ENCODE peak calls at places on chromosome 6, in ten cellular contexts. O is BJ, L is cardiac fibroblast, K is H1, T is AG09309, S is mucosa of descending colon, W is uterus, I is spleen, G is brain microvascular endothelial cell, Q is MM.1S. V is an unnamed sample.

GRCh38 chr6:130222775-130223174 is at the start of gene SAMD3:
- DNase-seq in O (no peak), G (no peak), S (no peak), W (no peak), Q (no peak), I (no peak), K (no peak), L (no peak), T (no peak), V (no peak)

GRCh38 chr6:122059918-122060317 is 339.5 kb upstream of the HSF2 start:
- DNase-seq in T (no peak), K (no peak), W (no peak), Q (no peak), I (no peak), L (no peak), G (no peak), O (no peak), S (no peak), V (no peak)

GRCh38 chr6:43990627-43991619 is 136.3 kb downstream of the MRPL14 start:
- DNase-seq in W (peak), T (no peak), I (no peak), L (peak), G (no peak), Q (no peak), S (peak), K (no peak), O (no peak), V (peak)

GRCh38 chr6:112408522-112408921 is 61.4 kb downstream of the RFPL4B start:
- DNase-seq in W (no peak), K (no peak), I (no peak), S (no peak), L (no peak), Q (no peak), T (no peak), O (no peak), G (no peak), V (no peak)

GRCh38 chr6:132650413-132650812 is 8.6 kb downstream of the TAAR1 start:
- DNase-seq in K (no peak), Q (no peak), G (no peak), L (no peak), I (no peak), O (no peak), S (no peak), T (no peak), W (no peak), V (no peak)

GRCh38 chr6:85403331-85404015 is 46.4 kb upstream of the NT5E start:
- DNase-seq in I (no peak), O (peak), Q (peak), W (no peak), T (peak), S (no peak), G (peak), L (peak), K (no peak), V (peak)

GRCh38 chr6:109978174-109979032 is at the start of gene GPR6:
- DNase-seq in I (peak), W (no peak), G (peak), K (peak), Q (peak), L (peak), T (no peak), O (no peak), S (peak), V (peak)

GRCh38 chr6:38110407-38111025 is 291.0 kb downstream of the ZFAND3 start:
- DNase-seq in L (peak), S (no peak), G (no peak), I (no peak), O (no peak), K (no peak), Q (no peak), T (no peak), W (peak), V (peak)

GRCh38 chr6:89702349-89702748 is 63.8 kb upstream of the LYRM2 start:
- DNase-seq in S (no peak), W (no peak), O (no peak), T (no peak), Q (no peak), L (no peak), G (no peak), I (no peak), K (no peak), V (no peak)

GRCh38 chr6:44534291-44534690 is 146.8 kb downstream of the CDC5L start:
- DNase-seq in I (no peak), S (no peak), K (peak), L (no peak), G (no peak), Q (no peak), T (no peak), O (no peak), W (no peak), V (no peak)

GRCh38 chr6:167856999-167857660 is 30.4 kb downstream of the AFDN start:
- DNase-seq in G (peak), T (no peak), W (no peak), S (no peak), L (peak), O (no peak), I (no peak), Q (no peak), K (no peak), V (peak)

GRCh38 chr6:43883698-43884659 is 114.0 kb downstream of the VEGFA start:
- DNase-seq in Q (no peak), W (no peak), I (peak), O (no peak), K (no peak), S (peak), G (no peak), T (no peak), L (peak), V (no peak)

GRCh38 chr6:164151161-164151728 is 736.7 kb downstream of the QKI start:
- DNase-seq in O (no peak), G (no peak), W (no peak), I (no peak), Q (no peak), K (no peak), L (no peak), S (no peak), T (no peak), V (no peak)

GRCh38 chr6:147037881-147038280 is 166.3 kb upstream of the STXBP5 start:
- DNase-seq in S (no peak), T (no peak), G (no peak), W (no peak), L (no peak), Q (no peak), O (no peak), K (no peak), I (no peak), V (no peak)

GRCh38 chr6:47059216-47059885 is 17.2 kb upstream of the ADGRF1 start:
- DNase-seq in W (no peak), S (no peak), O (no peak), K (no peak), L (no peak), G (no peak), T (no peak), I (no peak), Q (no peak), V (no peak)

GRCh38 chr6:138465007-138465645 is 34.2 kb downstream of the NHSL1 start:
- DNase-seq in I (no peak), W (no peak), O (peak), T (peak), L (peak), G (peak), S (no peak), K (no peak), Q (no peak), V (peak)

GRCh38 chr6:96795481-96795880 is 41.8 kb downstream of the GPR63 start:
- DNase-seq in Q (peak), I (no peak), T (no peak), S (no peak), K (no peak), W (no peak), L (no peak), G (no peak), O (no peak), V (no peak)

GRCh38 chr6:24568687-24569086 is 73.9 kb downstream of the ALDH5A1 start:
- DNase-seq in L (no peak), T (no peak), K (no peak), O (no peak), Q (no peak), S (peak), G (no peak), I (no peak), W (no peak), V (no peak)

GRCh38 chr6:110809792-110810191 is 5.5 kb downstream of the CDK19 start:
- DNase-seq in I (no peak), Q (no peak), O (no peak), S (no peak), K (no peak), G (no peak), T (no peak), L (no peak), W (no peak), V (no peak)

GRCh38 chr6:122042851-122043250 is 356.6 kb upstream of the HSF2 start:
- DNase-seq in L (no peak), Q (no peak), O (no peak), K (no peak), I (no peak), G (no peak), S (no peak), T (no peak), W (peak), V (no peak)

GRCh38 chr6:130676077-130676772 is 151.0 kb upstream of the SMLR1 start:
- DNase-seq in T (no peak), G (peak), O (no peak), S (peak), L (no peak), K (no peak), W (peak), Q (no peak), I (no peak), V (no peak)

GRCh38 chr6:135147637-135148592 is 33.2 kb upstream of the MYB start:
- DNase-seq in Q (no peak), W (no peak), I (no peak), G (peak), T (no peak), O (no peak), K (no peak), S (no peak), L (no peak), V (no peak)

GRCh38 chr6:11538049-11538798 is 675 bp downstream of the TMEM170B start:
- DNase-seq in K (peak), Q (no peak), G (no peak), W (peak), L (peak), T (no peak), O (no peak), S (peak), I (peak), V (no peak)

GRCh38 chr6:39314273-39314790 is at the start of gene KCNK17:
- DNase-seq in L (no peak), O (no peak), G (no peak), K (no peak), W (no peak), S (no peak), Q (no peak), I (no peak), T (no peak), V (no peak)

GRCh38 chr6:166842607-166843006 is 113.7 kb downstream of the RNASET2 start:
- DNase-seq in L (no peak), W (no peak), S (no peak), Q (no peak), K (no peak), T (no peak), I (no peak), O (no peak), G (no peak), V (no peak)

GRCh38 chr6:24838081-24838480 is 39.4 kb upstream of the ARMH2 start:
- DNase-seq in L (peak), W (no peak), S (no peak), I (no peak), T (no peak), O (no peak), K (no peak), Q (no peak), G (no peak), V (peak)

GRCh38 chr6:37583261-37583660 is 83.6 kb upstream of the CCDC167 start:
- DNase-seq in K (no peak), G (no peak), W (no peak), T (no peak), L (no peak), Q (no peak), O (no peak), S (no peak), I (peak), V (no peak)

GRCh38 chr6:143335865-143336264 is 114.6 kb downstream of the ADAT2 start:
- DNase-seq in T (no peak), G (no peak), I (no peak), K (no peak), S (no peak), L (no peak), W (no peak), O (no peak), Q (no peak), V (no peak)

GRCh38 chr6:153613719-153614455 is 425.2 kb upstream of the OPRM1 start:
- DNase-seq in W (no peak), T (no peak), G (no peak), I (no peak), L (no peak), K (no peak), O (no peak), S (no peak), Q (no peak), V (no peak)

GRCh38 chr6:108874470-108875160 is 26.4 kb downstream of the ARMC2 start:
- DNase-seq in O (peak), S (peak), G (peak), W (peak), T (peak), Q (peak), L (peak), I (no peak), K (no peak), V (peak)

GRCh38 chr6:156102129-156102528 is 646.5 kb upstream of the NOX3 start:
- DNase-seq in W (no peak), I (no peak), S (peak), L (no peak), G (peak), T (no peak), Q (no peak), O (no peak), K (peak), V (peak)

GRCh38 chr6:44086931-44087574 is 40.2 kb downstream of the MRPL14 start:
- DNase-seq in O (no peak), Q (no peak), S (peak), T (no peak), G (no peak), W (no peak), L (peak), K (no peak), I (peak), V (no peak)

GRCh38 chr6:14292119-14292518 is 174.5 kb downstream of the CD83 start:
- DNase-seq in T (no peak), I (no peak), L (no peak), W (no peak), Q (no peak), S (no peak), O (no peak), G (no peak), K (no peak), V (no peak)

GRCh38 chr6:7324520-7324919 is 11.5 kb upstream of the SSR1 start:
- DNase-seq in Q (no peak), G (no peak), K (no peak), T (no peak), I (no peak), S (peak), L (no peak), W (no peak), O (no peak), V (no peak)

GRCh38 chr6:69647726-69648125 is 149.1 kb downstream of the LMBRD1 start:
- DNase-seq in G (peak), L (no peak), T (no peak), O (no peak), Q (no peak), K (no peak), S (no peak), W (no peak), I (no peak), V (no peak)

GRCh38 chr6:135633573-135633972 is 136.0 kb upstream of the AHI1 start:
- DNase-seq in S (no peak), I (no peak), Q (no peak), O (no peak), K (no peak), L (no peak), G (no peak), W (no peak), T (no peak), V (no peak)

GRCh38 chr6:156828280-156828703 is 51.1 kb downstream of the ARID1B start:
- DNase-seq in O (peak), T (peak), G (peak), Q (no peak), K (no peak), W (peak), L (peak), S (no peak), I (no peak), V (peak)

GRCh38 chr6:12119085-12119588 is 107.0 kb downstream of the HIVEP1 start:
- DNase-seq in Q (peak), L (no peak), O (no peak), K (no peak), T (no peak), I (no peak), W (no peak), S (peak), G (no peak), V (no peak)

GRCh38 chr6:27668442-27669275 is 195.8 kb upstream of the ZNF184 start:
- DNase-seq in L (peak), I (no peak), Q (peak), K (peak), O (no peak), S (peak), T (no peak), W (peak), G (no peak), V (peak)

GRCh38 chr6:116405663-116406329 is 35.0 kb downstream of the DSE start:
- DNase-seq in L (peak), W (no peak), T (no peak), O (no peak), I (no peak), K (no peak), Q (no peak), G (peak), S (no peak), V (no peak)

GRCh38 chr6:116403205-116403604 is 32.5 kb downstream of the DSE start:
- DNase-seq in W (no peak), Q (no peak), T (no peak), I (no peak), S (no peak), K (no peak), L (no peak), G (no peak), O (no peak), V (no peak)

GRCh38 chr6:116404706-116405105 is 34.0 kb downstream of the DSE start:
- DNase-seq in O (no peak), K (no peak), W (no peak), I (no peak), G (no peak), L (peak), Q (no peak), T (no peak), S (no peak), V (peak)

GRCh38 chr6:116406678-116407345 is 36.1 kb downstream of the DSE start:
- DNase-seq in O (no peak), I (no peak), W (no peak), K (no peak), Q (no peak), T (no peak), S (no peak), L (peak), G (no peak), V (peak)

GRCh38 chr6:116405147-116405546 is 34.4 kb downstream of the DSE start:
- DNase-seq in Q (peak), W (peak), T (no peak), O (peak), L (peak), I (no peak), K (no peak), G (no peak), S (no peak), V (no peak)
- TF ChIP-seq CTCF in Q (no peak), W (no peak), T (no peak), O (no peak), L (no peak), I (no peak), K (no peak), G (no peak), S (no peak), V (no peak)

DNA sequence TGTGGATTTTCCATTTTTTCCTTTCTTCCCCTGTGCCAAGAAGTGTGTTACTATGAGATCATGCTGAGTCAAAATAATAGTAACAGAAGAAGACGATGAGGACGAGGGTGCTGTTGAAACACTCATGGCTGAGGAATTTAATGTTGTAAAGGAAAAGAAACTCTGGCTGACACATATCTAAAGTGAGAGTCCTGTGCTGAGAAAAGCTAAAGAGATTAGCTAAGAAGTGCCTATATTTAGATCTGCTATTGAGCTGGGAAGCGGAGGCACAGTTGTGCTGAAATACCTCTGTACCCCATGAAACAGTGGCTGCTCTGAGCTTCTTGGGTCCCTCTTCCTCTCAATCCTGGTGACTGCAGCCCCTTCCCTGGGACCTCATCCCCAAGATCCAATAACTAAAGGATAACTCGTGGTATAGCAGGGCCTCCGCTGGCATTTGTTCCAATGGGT is 1.1 kb upstream of the SYTL3 start:
- DNase-seq in I (no peak), Q (no peak), K (no peak), T (no peak), O (peak), W (no peak), S (no peak), G (peak), L (peak), V (peak)
- H3K4me3 ChIP-seq in I (no peak), Q (no peak), K (no peak), T (no peak), O (no peak), W (no peak), S (no peak), G (no peak), L (no peak), V (no peak)

GRCh38 chr6:118307581-118307980 is 240.5 kb upstream of the PLN start:
- DNase-seq in G (no peak), T (no peak), O (no peak), S (no peak), L (no peak), K (no peak), Q (no peak), W (no peak), I (no peak), V (no peak)

GRCh38 chr6:118309337-118310093 is 238.6 kb upstream of the PLN start:
- DNase-seq in L (no peak), I (no peak), S (no peak), Q (no peak), G (no peak), K (no peak), T (no peak), W (no peak), O (no peak), V (no peak)

GRCh38 chr6:118305081-118305480 is 243.0 kb upstream of the PLN start:
- DNase-seq in T (no peak), I (no peak), G (no peak), Q (no peak), S (no peak), L (no peak), K (no peak), W (no peak), O (no peak), V (no peak)

DNA sequence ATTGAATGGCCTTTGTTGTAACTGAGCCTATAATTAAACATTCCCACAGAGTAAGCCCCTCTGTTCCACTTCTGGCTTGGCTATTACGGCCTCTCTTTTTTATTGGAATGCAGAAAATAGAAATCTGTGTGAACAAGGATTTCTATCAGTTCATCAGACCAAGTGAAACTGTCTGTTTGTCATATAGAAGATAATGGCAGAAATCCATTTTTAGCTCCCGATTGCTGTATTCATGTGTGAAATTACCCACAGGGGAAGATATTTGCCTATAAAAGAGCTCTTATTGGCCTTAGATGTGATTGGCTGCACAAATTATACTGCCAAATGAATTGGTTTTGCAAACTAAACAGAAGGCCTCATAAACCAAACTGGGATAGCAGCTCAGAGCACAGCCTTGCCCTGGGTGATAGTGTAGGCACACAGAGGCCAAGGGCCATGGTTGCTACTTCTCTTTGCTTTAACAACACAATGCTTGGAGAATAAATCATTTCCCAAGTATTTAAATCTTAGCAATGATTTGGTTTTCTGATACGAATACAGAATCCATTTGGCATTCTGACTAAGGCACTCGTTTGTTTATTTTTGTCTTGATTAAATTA is 241.4 kb upstream of the PLN start:
- DNase-seq in Q (no peak), L (no peak), W (no peak), S (no peak), K (no peak), I (no peak), T (no peak), G (no peak), O (no peak), V (no peak)
- TF ChIP-seq CTCF in Q (no peak), L (no peak), W (no peak), S (no peak), K (no peak), I (no peak), T (no peak), G (no peak), O (no peak), V (no peak)

GRCh38 chr6:10409766-10410209 is 5.1 kb downstream of the TFAP2A start:
- DNase-seq in S (no peak), I (no peak), L (no peak), Q (no peak), W (no peak), O (no peak), T (no peak), K (no peak), G (no peak), V (no peak)
- H3K4me3 ChIP-seq in S (no peak), I (no peak), L (no peak), Q (no peak), W (no peak), O (peak), T (peak), K (no peak), G (peak), V (peak)